ENCODE peak calls at places on chromosomes 5 and 9, in six cellular contexts. H is SK-N-SH, M is upper lobe of left lung, J is suprapubic skin, D is endothelial cell of umbilical vein, R is Panc1. A is an unnamed sample.
A peak's percentile ranks its signal among the peaks of the same experiment; 100 is the strongest.

GRCh38 chr9:94656190-94656589 is 16.9 kb upstream of the FBP1 start:
- DNase-seq in H (no peak), R (no peak), D (no peak), M (no peak), J (no peak), A (no peak)

GRCh38 chr9:89536618-89537017 is 38.7 kb upstream of the SEMA4D start:
- DNase-seq in R (no peak), D (no peak), H (peak; percentile 44), J (no peak), M (no peak), A (no peak)

GRCh38 chr5:134902071-134902801 is 2.7 kb upstream of the PCBD2 start:
- DNase-seq in R (no peak), M (no peak), D (peak; percentile 16), H (no peak), J (no peak), A (no peak)

GRCh38 chr5:41445937-41446563 is 64.4 kb downstream of the PLCXD3 start:
- DNase-seq in J (no peak), M (peak; percentile 44), R (no peak), H (no peak), D (no peak), A (no peak)

GRCh38 chr5:38766151-38766550 is 79.7 kb upstream of the OSMR start:
- DNase-seq in H (no peak), M (no peak), J (no peak), R (no peak), D (no peak), A (no peak)

GRCh38 chr5:79962580-79963222 is 28.4 kb downstream of the MTX3 start:
- DNase-seq in D (no peak), H (no peak), M (no peak), R (no peak), J (no peak), A (no peak)

GRCh38 chr5:145408048-145408341 is 427.1 kb downstream of the PRELID2 start:
- DNase-seq in H (no peak), M (no peak), R (no peak), J (no peak), D (no peak), A (no peak)

GRCh38 chr5:57438162-57438561 is 44.4 kb downstream of the ACTBL2 start:
- DNase-seq in M (no peak), D (peak; percentile 84), R (no peak), H (no peak), J (no peak), A (no peak)

GRCh38 chr9:79266986-79267385 is 304.8 kb upstream of the TLE4 start:
- DNase-seq in R (no peak), M (no peak), J (no peak), H (no peak), D (no peak), A (no peak)

GRCh38 chr5:675876-676698 is 17.1 kb downstream of the TPPP start:
- DNase-seq in D (no peak), J (peak; percentile 58), H (no peak), R (no peak), M (peak; percentile 77), A (peak; percentile 51)

GRCh38 chr5:172777381-172778222 is 6.6 kb upstream of the DUSP1 start:
- DNase-seq in M (peak; percentile 83), J (peak; percentile 98), R (peak; percentile 84), H (no peak), D (peak; percentile 56), A (peak; percentile 97)

GRCh38 chr5:14268236-14268701 is 125.1 kb downstream of the TRIO start:
- DNase-seq in D (peak; percentile 77), M (no peak), H (no peak), J (no peak), R (peak; percentile 98), A (no peak)

GRCh38 chr9:129235931-129236331 is 57.9 kb upstream of the IER5L start:
- DNase-seq in J (no peak), R (no peak), H (no peak), M (no peak), D (no peak), A (no peak)

GRCh38 chr5:74098456-74098855 is 472.5 kb downstream of the ARHGEF28 start:
- DNase-seq in R (no peak), H (no peak), J (no peak), D (peak; percentile 92), M (no peak), A (no peak)

GRCh38 chr5:123124495-123125171 is 35.6 kb downstream of the PRDM6 start:
- DNase-seq in M (no peak), H (no peak), R (no peak), J (no peak), D (no peak), A (no peak)

GRCh38 chr5:126811515-126812198 is 34.7 kb downstream of the LMNB1 start:
- DNase-seq in M (no peak), R (no peak), D (peak; percentile 87), H (no peak), J (no peak), A (no peak)

GRCh38 chr9:114894801-114895433 is 35.5 kb downstream of the TNFSF8 start:
- DNase-seq in H (no peak), M (no peak), R (no peak), D (peak; percentile 99), J (no peak), A (no peak)

GRCh38 chr9:7058539-7058938 is 300.8 kb downstream of the KDM4C start:
- DNase-seq in H (no peak), D (no peak), R (no peak), M (no peak), J (no peak), A (no peak)

GRCh38 chr5:6286404-6286803 is 91.9 kb downstream of the MED10 start:
- DNase-seq in J (no peak), H (no peak), D (no peak), M (no peak), R (no peak), A (no peak)

GRCh38 chr9:37917801-37918664 is 14.1 kb upstream of the SLC25A51 start:
- DNase-seq in H (no peak), J (no peak), M (no peak), D (no peak), R (no peak), A (peak; percentile 60)

GRCh38 chr5:124774002-124774318 is 27.5 kb upstream of the ZNF608 start:
- DNase-seq in R (no peak), H (no peak), M (no peak), D (no peak), J (no peak), A (no peak)

GRCh38 chr5:150176745-150177485 is 10.3 kb downstream of the CDX1 start:
- DNase-seq in D (no peak), J (no peak), H (no peak), R (no peak), M (no peak), A (no peak)

GRCh38 chr9:16245756-16246440 is 624.6 kb downstream of the BNC2 start:
- DNase-seq in J (no peak), M (no peak), D (no peak), R (no peak), H (no peak), A (no peak)

GRCh38 chr9:96299823-96300222 is 2.2 kb downstream of the HSD17B3 start:
- DNase-seq in R (no peak), H (no peak), M (no peak), D (no peak), J (no peak), A (no peak)

GRCh38 chr5:2003690-2004365 is 121.1 kb upstream of the IRX4 start:
- DNase-seq in H (no peak), R (no peak), M (peak; percentile 38), J (no peak), D (no peak), A (no peak)

GRCh38 chr5:65203746-65204145 is 278.0 kb downstream of the ADAMTS6 start:
- DNase-seq in M (no peak), J (no peak), H (no peak), R (no peak), D (peak; percentile 24), A (no peak)

GRCh38 chr5:96718635-96719077 is 56.5 kb downstream of the CAST start:
- DNase-seq in D (no peak), M (no peak), J (peak; percentile 86), R (no peak), H (no peak), A (no peak)

GRCh38 chr9:116897181-116897580 is 210.1 kb downstream of the TRIM32 start:
- DNase-seq in M (no peak), H (no peak), J (no peak), D (no peak), R (no peak), A (no peak)

GRCh38 chr5:38922199-38922598 is 76.4 kb downstream of the OSMR start:
- DNase-seq in H (peak; percentile 64), M (no peak), D (peak; percentile 65), J (no peak), R (peak; percentile 45), A (no peak)

GRCh38 chr9:134894136-134894860 is 13.7 kb downstream of the FCN2 start:
- DNase-seq in H (no peak), R (no peak), J (no peak), M (no peak), D (no peak), A (no peak)

GRCh38 chr9:134895849-134896833 is 15.5 kb downstream of the FCN2 start:
- DNase-seq in M (no peak), R (no peak), J (no peak), D (peak; percentile 90), H (no peak), A (peak; percentile 88)

GRCh38 chr9:134896834-134897583 is 16.4 kb downstream of the FCN2 start:
- DNase-seq in D (no peak), R (no peak), J (no peak), H (no peak), M (no peak), A (no peak)

GRCh38 chr9:134892820-134893420 is 12.3 kb downstream of the FCN2 start:
- DNase-seq in J (no peak), M (no peak), D (no peak), H (no peak), R (no peak), A (no peak)

DNA sequence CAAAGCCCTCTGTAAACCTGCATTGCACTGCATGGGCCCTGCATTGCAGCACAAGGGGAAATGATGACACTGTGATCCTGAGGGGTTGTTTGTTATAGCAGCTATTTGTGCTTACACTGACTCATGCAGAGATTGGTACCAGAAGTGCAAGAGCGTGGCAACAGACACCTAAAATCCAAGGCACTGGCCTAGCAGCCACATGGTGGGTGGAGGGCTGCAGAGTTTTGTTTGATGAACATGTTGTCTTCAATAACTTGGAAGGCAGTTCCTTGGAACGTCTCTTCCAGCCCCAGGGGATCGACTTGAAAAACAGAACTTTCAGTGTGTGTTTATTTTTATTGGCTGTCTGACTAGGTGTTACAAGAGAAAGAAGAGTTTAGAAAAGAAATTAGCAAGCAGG is 14.5 kb downstream of the FCN2 start:
- DNase-seq in J (no peak), D (no peak), H (no peak), M (no peak), R (no peak), A (no peak)
- H3K4me3 ChIP-seq in J (no peak overlapping the region), D (no peak overlapping the region), H (no peak overlapping the region), M (no peak overlapping the region), R (no peak overlapping the region), A (no peak overlapping the region)

GRCh38 chr5:177457239-177458121 is 10.9 kb downstream of the PRR7 start:
- DNase-seq in R (peak; percentile 72), J (no peak), H (peak; percentile 92), M (peak; percentile 84), D (peak; percentile 95), A (peak; percentile 93)
- TF ChIP-seq POLR2AphosphoS5 in R (peak; percentile 40), J (no peak), H (peak; percentile 30), M (no peak), D (no peak), A (no peak)

GRCh38 chr9:84723426-84723825 is 53.9 kb downstream of the NTRK2 start:
- DNase-seq in M (no peak), H (no peak), R (no peak), D (no peak), J (no peak), A (no peak)
- H3K36me3 ChIP-seq in M (no peaks in the 10 kb centered on the region), H (no peaks in the 10 kb centered on the region), R (no peaks in the 10 kb centered on the region), D (no peaks in the 10 kb centered on the region), J (no peaks in the 10 kb centered on the region), A (no peaks in the 10 kb centered on the region)

GRCh38 chr9:82601272-82601835 is 461.6 kb downstream of the RASEF start:
- DNase-seq in D (no peak), M (no peak), J (no peak), R (no peak), H (peak; percentile 47), A (no peak)
- H3K4me3 ChIP-seq in D (no peak overlapping the region), M (no peak overlapping the region), J (no peak overlapping the region), R (no peak overlapping the region), H (no peak overlapping the region), A (no peak overlapping the region)